ENCODE peak calls at places on chromosomes 13 and 19, in eight cellular contexts. One of them, this sample, is unnamed.

GRCh38 chr13:100301418-100301817 is 212.5 kb downstream of the PCCA start:
- DNase-seq in fibroblast of the conjunctiva: no peak
- DNase-seq in stimulated activated naive CD8-positive, alpha-beta T cell treated with anti-CD3 and anti-CD28 coated beads, Interleukin-15, Interleukin-2, amounts not matched to agents 100 U/mL and 50 U/mL, for 24 hours: no peak
- DNase-seq in HuH-7.5: no peak
- DNase-seq in bronchial epithelial cell: no peak
- DNase-seq in A673: peak
- DNase-seq in T-helper 17 cell: no peak
- DNase-seq in activated CD4-positive, CD25-positive, alpha-beta regulatory T cell: no peak
- DNase-seq in this sample: no peak

GRCh38 chr13:105334211-105334610 is 1201.3 kb downstream of the EFNB2 start:
- DNase-seq in fibroblast of the conjunctiva: peak
- DNase-seq in activated CD4-positive, CD25-positive, alpha-beta regulatory T cell: no peak
- DNase-seq in stimulated activated naive CD8-positive, alpha-beta T cell treated with anti-CD3 and anti-CD28 coated beads, Interleukin-15, Interleukin-2, amounts not matched to agents 100 U/mL and 50 U/mL, for 24 hours: no peak
- DNase-seq in HuH-7.5: no peak
- DNase-seq in A673: no peak
- DNase-seq in T-helper 17 cell: no peak
- DNase-seq in bronchial epithelial cell: no peak
- DNase-seq in this sample: no peak

GRCh38 chr19:1780272-1780957 is 27.1 kb downstream of the ONECUT3 start:
- DNase-seq in T-helper 17 cell: no peak
- DNase-seq in A673: no peak
- DNase-seq in bronchial epithelial cell: no peak
- DNase-seq in activated CD4-positive, CD25-positive, alpha-beta regulatory T cell: no peak
- DNase-seq in stimulated activated naive CD8-positive, alpha-beta T cell treated with anti-CD3 and anti-CD28 coated beads, Interleukin-15, Interleukin-2, amounts not matched to agents 100 U/mL and 50 U/mL, for 24 hours: no peak
- DNase-seq in HuH-7.5: no peak
- DNase-seq in fibroblast of the conjunctiva: no peak
- DNase-seq in this sample: no peak

GRCh38 chr19:38358071-38358470 is 16.3 kb upstream of the PSMD8 start:
- DNase-seq in activated CD4-positive, CD25-positive, alpha-beta regulatory T cell: no peak
- DNase-seq in stimulated activated naive CD8-positive, alpha-beta T cell treated with anti-CD3 and anti-CD28 coated beads, Interleukin-15, Interleukin-2, amounts not matched to agents 100 U/mL and 50 U/mL, for 24 hours: no peak
- DNase-seq in T-helper 17 cell: no peak
- DNase-seq in HuH-7.5: no peak
- DNase-seq in A673: no peak
- DNase-seq in fibroblast of the conjunctiva: no peak
- DNase-seq in bronchial epithelial cell: no peak
- DNase-seq in this sample: no peak

GRCh38 chr13:77353980-77354379 is 27.1 kb upstream of the MYCBP2 start:
- DNase-seq in HuH-7.5: no peak
- DNase-seq in stimulated activated naive CD8-positive, alpha-beta T cell treated with anti-CD3 and anti-CD28 coated beads, Interleukin-15, Interleukin-2, amounts not matched to agents 100 U/mL and 50 U/mL, for 24 hours: no peak
- DNase-seq in A673: no peak
- DNase-seq in activated CD4-positive, CD25-positive, alpha-beta regulatory T cell: no peak
- DNase-seq in T-helper 17 cell: no peak
- DNase-seq in fibroblast of the conjunctiva: no peak
- DNase-seq in bronchial epithelial cell: no peak
- DNase-seq in this sample: no peak

GRCh38 chr19:15453091-15453498 is 3.3 kb upstream of the WIZ start:
- DNase-seq in activated CD4-positive, CD25-positive, alpha-beta regulatory T cell: no peak
- DNase-seq in fibroblast of the conjunctiva: no peak
- DNase-seq in bronchial epithelial cell: no peak
- DNase-seq in A673: no peak
- DNase-seq in HuH-7.5: peak
- DNase-seq in stimulated activated naive CD8-positive, alpha-beta T cell treated with anti-CD3 and anti-CD28 coated beads, Interleukin-15, Interleukin-2, amounts not matched to agents 100 U/mL and 50 U/mL, for 24 hours: no peak
- DNase-seq in T-helper 17 cell: no peak
- DNase-seq in this sample: no peak

GRCh38 chr19:40596608-40597328 is 4.4 kb upstream of the LTBP4 start:
- DNase-seq in HuH-7.5: peak
- DNase-seq in stimulated activated naive CD8-positive, alpha-beta T cell treated with anti-CD3 and anti-CD28 coated beads, Interleukin-15, Interleukin-2, amounts not matched to agents 100 U/mL and 50 U/mL, for 24 hours: peak
- DNase-seq in activated CD4-positive, CD25-positive, alpha-beta regulatory T cell: no peak
- DNase-seq in bronchial epithelial cell: no peak
- DNase-seq in T-helper 17 cell: no peak
- DNase-seq in fibroblast of the conjunctiva: no peak
- DNase-seq in A673: no peak
- DNase-seq in this sample: peak

GRCh38 chr19:56167064-56167578 is 8.7 kb upstream of the GALP start:
- DNase-seq in HuH-7.5: peak
- DNase-seq in activated CD4-positive, CD25-positive, alpha-beta regulatory T cell: no peak
- DNase-seq in stimulated activated naive CD8-positive, alpha-beta T cell treated with anti-CD3 and anti-CD28 coated beads, Interleukin-15, Interleukin-2, amounts not matched to agents 100 U/mL and 50 U/mL, for 24 hours: no peak
- DNase-seq in A673: peak
- DNase-seq in T-helper 17 cell: no peak
- DNase-seq in fibroblast of the conjunctiva: no peak
- DNase-seq in bronchial epithelial cell: peak
- DNase-seq in this sample: no peak

GRCh38 chr19:58577581-58578429 is 4.7 kb upstream of the MZF1 start:
- DNase-seq in activated CD4-positive, CD25-positive, alpha-beta regulatory T cell: no peak
- DNase-seq in A673: no peak
- DNase-seq in T-helper 17 cell: no peak
- DNase-seq in bronchial epithelial cell: no peak
- DNase-seq in stimulated activated naive CD8-positive, alpha-beta T cell treated with anti-CD3 and anti-CD28 coated beads, Interleukin-15, Interleukin-2, amounts not matched to agents 100 U/mL and 50 U/mL, for 24 hours: peak
- DNase-seq in fibroblast of the conjunctiva: no peak
- DNase-seq in HuH-7.5: no peak
- DNase-seq in this sample: no peak

GRCh38 chr19:55552620-55553019 is 7.3 kb upstream of the SBK3 start:
- DNase-seq in bronchial epithelial cell: peak
- DNase-seq in fibroblast of the conjunctiva: peak
- DNase-seq in activated CD4-positive, CD25-positive, alpha-beta regulatory T cell: no peak
- DNase-seq in stimulated activated naive CD8-positive, alpha-beta T cell treated with anti-CD3 and anti-CD28 coated beads, Interleukin-15, Interleukin-2, amounts not matched to agents 100 U/mL and 50 U/mL, for 24 hours: no peak
- DNase-seq in A673: peak
- DNase-seq in T-helper 17 cell: no peak
- DNase-seq in HuH-7.5: no peak
- DNase-seq in this sample: no peak

GRCh38 chr19:39474139-39474620 is 6.5 kb upstream of the TIMM50 start:
- DNase-seq in fibroblast of the conjunctiva: peak
- DNase-seq in T-helper 17 cell: peak
- DNase-seq in bronchial epithelial cell: no peak
- DNase-seq in HuH-7.5: peak
- DNase-seq in A673: peak
- DNase-seq in stimulated activated naive CD8-positive, alpha-beta T cell treated with anti-CD3 and anti-CD28 coated beads, Interleukin-15, Interleukin-2, amounts not matched to agents 100 U/mL and 50 U/mL, for 24 hours: peak
- DNase-seq in activated CD4-positive, CD25-positive, alpha-beta regulatory T cell: peak
- DNase-seq in this sample: peak

GRCh38 chr13:110610955-110611595 is 4.3 kb upstream of the NAXD start:
- DNase-seq in fibroblast of the conjunctiva: no peak
- DNase-seq in A673: peak
- DNase-seq in activated CD4-positive, CD25-positive, alpha-beta regulatory T cell: no peak
- DNase-seq in bronchial epithelial cell: no peak
- DNase-seq in stimulated activated naive CD8-positive, alpha-beta T cell treated with anti-CD3 and anti-CD28 coated beads, Interleukin-15, Interleukin-2, amounts not matched to agents 100 U/mL and 50 U/mL, for 24 hours: no peak
- DNase-seq in HuH-7.5: no peak
- DNase-seq in T-helper 17 cell: no peak
- DNase-seq in this sample: no peak

GRCh38 chr19:32041681-32042292 is 303.6 kb upstream of the ZNF507 start:
- DNase-seq in stimulated activated naive CD8-positive, alpha-beta T cell treated with anti-CD3 and anti-CD28 coated beads, Interleukin-15, Interleukin-2, amounts not matched to agents 100 U/mL and 50 U/mL, for 24 hours: peak
- DNase-seq in fibroblast of the conjunctiva: peak
- DNase-seq in bronchial epithelial cell: peak
- DNase-seq in A673: peak
- DNase-seq in HuH-7.5: no peak
- DNase-seq in T-helper 17 cell: no peak
- DNase-seq in activated CD4-positive, CD25-positive, alpha-beta regulatory T cell: no peak
- DNase-seq in this sample: peak

GRCh38 chr13:23378009-23378632 is 55.4 kb downstream of the SACS start:
- DNase-seq in T-helper 17 cell: no peak
- DNase-seq in stimulated activated naive CD8-positive, alpha-beta T cell treated with anti-CD3 and anti-CD28 coated beads, Interleukin-15, Interleukin-2, amounts not matched to agents 100 U/mL and 50 U/mL, for 24 hours: peak
- DNase-seq in bronchial epithelial cell: peak
- DNase-seq in A673: peak
- DNase-seq in HuH-7.5: no peak
- DNase-seq in activated CD4-positive, CD25-positive, alpha-beta regulatory T cell: no peak
- DNase-seq in fibroblast of the conjunctiva: peak
- DNase-seq in this sample: no peak

GRCh38 chr19:7533281-7533819 is 2.2 kb upstream of the PNPLA6 start:
- DNase-seq in fibroblast of the conjunctiva: peak
- DNase-seq in T-helper 17 cell: no peak
- DNase-seq in bronchial epithelial cell: peak
- DNase-seq in activated CD4-positive, CD25-positive, alpha-beta regulatory T cell: no peak
- DNase-seq in stimulated activated naive CD8-positive, alpha-beta T cell treated with anti-CD3 and anti-CD28 coated beads, Interleukin-15, Interleukin-2, amounts not matched to agents 100 U/mL and 50 U/mL, for 24 hours: peak
- DNase-seq in A673: peak
- DNase-seq in HuH-7.5: no peak
- DNase-seq in this sample: no peak

GRCh38 chr19:21705393-21705792 is 62.0 kb downstream of the ZNF100 start:
- DNase-seq in T-helper 17 cell: no peak
- DNase-seq in bronchial epithelial cell: no peak
- DNase-seq in HuH-7.5: no peak
- DNase-seq in fibroblast of the conjunctiva: no peak
- DNase-seq in activated CD4-positive, CD25-positive, alpha-beta regulatory T cell: no peak
- DNase-seq in stimulated activated naive CD8-positive, alpha-beta T cell treated with anti-CD3 and anti-CD28 coated beads, Interleukin-15, Interleukin-2, amounts not matched to agents 100 U/mL and 50 U/mL, for 24 hours: no peak
- DNase-seq in A673: no peak
- DNase-seq in this sample: no peak

GRCh38 chr19:45467456-45468158 is at the start of gene FOSB:
- DNase-seq in bronchial epithelial cell: peak
- DNase-seq in A673: peak
- DNase-seq in T-helper 17 cell: peak
- DNase-seq in fibroblast of the conjunctiva: peak
- DNase-seq in HuH-7.5: peak
- DNase-seq in stimulated activated naive CD8-positive, alpha-beta T cell treated with anti-CD3 and anti-CD28 coated beads, Interleukin-15, Interleukin-2, amounts not matched to agents 100 U/mL and 50 U/mL, for 24 hours: peak
- DNase-seq in activated CD4-positive, CD25-positive, alpha-beta regulatory T cell: peak
- DNase-seq in this sample: peak

GRCh38 chr19:47158879-47159509 is 28.4 kb downstream of the SAE1 start:
- DNase-seq in HuH-7.5: no peak
- DNase-seq in stimulated activated naive CD8-positive, alpha-beta T cell treated with anti-CD3 and anti-CD28 coated beads, Interleukin-15, Interleukin-2, amounts not matched to agents 100 U/mL and 50 U/mL, for 24 hours: no peak
- DNase-seq in A673: no peak
- DNase-seq in bronchial epithelial cell: peak
- DNase-seq in activated CD4-positive, CD25-positive, alpha-beta regulatory T cell: no peak
- DNase-seq in fibroblast of the conjunctiva: no peak
- DNase-seq in T-helper 17 cell: no peak
- DNase-seq in this sample: no peak

GRCh38 chr13:21050288-21051197 is 10.8 kb downstream of the LATS2 start:
- DNase-seq in stimulated activated naive CD8-positive, alpha-beta T cell treated with anti-CD3 and anti-CD28 coated beads, Interleukin-15, Interleukin-2, amounts not matched to agents 100 U/mL and 50 U/mL, for 24 hours: no peak
- DNase-seq in A673: no peak
- DNase-seq in fibroblast of the conjunctiva: no peak
- DNase-seq in activated CD4-positive, CD25-positive, alpha-beta regulatory T cell: no peak
- DNase-seq in bronchial epithelial cell: no peak
- DNase-seq in HuH-7.5: no peak
- DNase-seq in T-helper 17 cell: no peak
- DNase-seq in this sample: no peak

GRCh38 chr13:51524312-51524711 is 60.0 kb upstream of the WDFY2 start:
- DNase-seq in A673: no peak
- DNase-seq in fibroblast of the conjunctiva: no peak
- DNase-seq in activated CD4-positive, CD25-positive, alpha-beta regulatory T cell: no peak
- DNase-seq in T-helper 17 cell: no peak
- DNase-seq in stimulated activated naive CD8-positive, alpha-beta T cell treated with anti-CD3 and anti-CD28 coated beads, Interleukin-15, Interleukin-2, amounts not matched to agents 100 U/mL and 50 U/mL, for 24 hours: no peak
- DNase-seq in HuH-7.5: no peak
- DNase-seq in bronchial epithelial cell: peak
- DNase-seq in this sample: no peak

GRCh38 chr13:94988654-94989053 is 276.3 kb upstream of the SOX21 start:
- DNase-seq in stimulated activated naive CD8-positive, alpha-beta T cell treated with anti-CD3 and anti-CD28 coated beads, Interleukin-15, Interleukin-2, amounts not matched to agents 100 U/mL and 50 U/mL, for 24 hours: no peak
- DNase-seq in T-helper 17 cell: no peak
- DNase-seq in A673: peak
- DNase-seq in HuH-7.5: no peak
- DNase-seq in fibroblast of the conjunctiva: no peak
- DNase-seq in activated CD4-positive, CD25-positive, alpha-beta regulatory T cell: no peak
- DNase-seq in bronchial epithelial cell: no peak
- DNase-seq in this sample: no peak

GRCh38 chr13:113145496-113145895 is 13.0 kb upstream of the PROZ start:
- DNase-seq in HuH-7.5: no peak
- DNase-seq in bronchial epithelial cell: no peak
- DNase-seq in T-helper 17 cell: no peak
- DNase-seq in fibroblast of the conjunctiva: no peak
- DNase-seq in stimulated activated naive CD8-positive, alpha-beta T cell treated with anti-CD3 and anti-CD28 coated beads, Interleukin-15, Interleukin-2, amounts not matched to agents 100 U/mL and 50 U/mL, for 24 hours: peak
- DNase-seq in activated CD4-positive, CD25-positive, alpha-beta regulatory T cell: no peak
- DNase-seq in A673: no peak
- DNase-seq in this sample: no peak

This sample was measured in pancreas.